ENCODE peak calls at places on chromosomes 7 and 10, in seven cellular contexts. J is lung; Z is activated CD4-positive, alpha-beta T cell treated with anti-CD3 and anti-CD28 coated beads, Interleukin-2, amount 50 U/mL, for 48 hours; P is tibial nerve; D is WERI-Rb-1; U is GM10248; O is hepatocyte. W is an unnamed sample.

GRCh38 chr7:100220833-100221718 is 1.3 kb downstream of the PVRIG start:
- DNase-seq in P (no peak), U (peak), D (no peak), J (no peak), O (no peak), Z (peak), W (no peak)

GRCh38 chr7:106812027-106812643 is 52.9 kb upstream of the PIK3CG start:
- DNase-seq in J (no peak), U (no peak), O (no peak), D (no peak), P (peak), Z (no peak), W (no peak)

GRCh38 chr10:102511562-102512274 is 7.9 kb downstream of the SUFU start:
- DNase-seq in D (no peak), J (no peak), U (peak), Z (no peak), O (no peak), P (no peak), W (no peak)

GRCh38 chr7:48028937-48029336 is at the start of gene SUN3:
- DNase-seq in U (no peak), J (no peak), O (no peak), D (no peak), P (no peak), Z (no peak), W (no peak)

GRCh38 chr7:105932835-105933477 is 30.1 kb upstream of the CDHR3 start:
- DNase-seq in U (no peak), P (peak), J (peak), Z (no peak), D (no peak), O (no peak), W (no peak)

GRCh38 chr7:95843286-95843685 is 70.9 kb downstream of the DYNC1I1 start:
- DNase-seq in Z (no peak), U (no peak), D (no peak), P (no peak), O (no peak), J (no peak), W (no peak)

GRCh38 chr10:100184426-100185219 is 1.2 kb downstream of the ERLIN1 start:
- DNase-seq in J (no peak), U (peak), O (peak), Z (no peak), D (peak), P (no peak), W (no peak)

GRCh38 chr7:139784643-139785042 is 6.8 kb upstream of the HIPK2 start:
- DNase-seq in D (no peak), U (no peak), J (no peak), P (no peak), Z (no peak), O (no peak), W (no peak)

GRCh38 chr10:123213192-123213591 is 59.0 kb downstream of the BUB3 start:
- DNase-seq in U (no peak), O (no peak), D (no peak), J (no peak), P (no peak), Z (no peak), W (no peak)

GRCh38 chr7:24965831-24966708 is 13.9 kb downstream of the OSBPL3 start:
- DNase-seq in Z (peak), O (peak), U (peak), P (peak), D (peak), J (peak), W (no peak)

W was measured in right atrium auricular region.